ENCODE peak calls at places on chromosomes 6 and 20, in eight cellular contexts. S, V, W, T, F, H, K and N are unnamed samples.

GRCh38 chr6:35970181-35970580 is 49.3 kb upstream of the SRPK1 start:
- DNase-seq in S (no peak), V (peak; percentile 59), W (no peak), T (no peak), F (no peak), H (no peak), K (no peak), N (no peak)

GRCh38 chr20:17619351-17620093 is 49.6 kb downstream of the DSTN start:
- DNase-seq in S (no peak), V (no peak), W (no peak), T (peak; percentile 47), F (no peak), H (peak; percentile 19), K (no peak), N (no peak)

GRCh38 chr6:116256694-116257093 is 2.8 kb upstream of the TSPYL4 start:
- DNase-seq in S (no peak), V (no peak), W (no peak), T (no peak), F (no peak), H (no peak), K (no peak), N (no peak)

GRCh38 chr20:62860924-62861691 is 514 bp downstream of the TCFL5 start:
- DNase-seq in S (no peak), V (no peak), W (no peak), T (peak; percentile 70), F (peak; percentile 69), H (no peak), K (no peak), N (no peak)

GRCh38 chr6:156645106-156645505 is 132.1 kb upstream of the ARID1B start:
- DNase-seq in S (no peak), V (peak; percentile 38), W (no peak), T (no peak), F (no peak), H (no peak), K (no peak), N (no peak)

GRCh38 chr6:56148488-56149190 is 98.7 kb downstream of the COL21A1 start:
- DNase-seq in S (no peak), V (peak; percentile 88), W (no peak), T (no peak), F (no peak), H (no peak), K (no peak), N (no peak)

GRCh38 chr6:90285611-90286381 is 10.8 kb downstream of the BACH2 start:
- DNase-seq in S (peak; percentile 56), V (peak; percentile 96), W (peak; percentile 58), T (peak; percentile 92), F (peak; percentile 83), H (peak; percentile 74), K (peak; percentile 93), N (peak; percentile 85)

GRCh38 chr6:127514396-127515227 is 4.5 kb downstream of the MTCL3 start:
- DNase-seq in S (no peak), V (peak; percentile 39), W (peak; percentile 23), T (peak; percentile 54), F (peak; percentile 54), H (no peak), K (peak; percentile 80), N (peak; percentile 62)

GRCh38 chr20:63517376-63518309 is 2.9 kb upstream of the PPDPF start:
- DNase-seq in S (no peak), V (no peak), W (no peak), T (peak; percentile 40), F (peak; percentile 44), H (no peak), K (no peak), N (no peak)

GRCh38 chr6:133637874-133638273 is 251.0 kb upstream of the TCF21 start:
- DNase-seq in S (no peak), V (no peak), W (no peak), T (no peak), F (no peak), H (no peak), K (no peak), N (peak; percentile 66)

GRCh38 chr6:137705166-137706064 is 161.6 kb upstream of the TNFAIP3 start:
- DNase-seq in S (no peak), V (peak; percentile 62), W (peak; percentile 68), T (peak; percentile 64), F (peak; percentile 61), H (peak; percentile 70), K (peak; percentile 49), N (peak; percentile 75)

GRCh38 chr20:41228858-41229257 is 88.7 kb downstream of the ZHX3 start:
- DNase-seq in S (no peak), V (peak; percentile 35), W (no peak), T (no peak), F (no peak), H (no peak), K (no peak), N (no peak)

GRCh38 chr20:63138855-63139341 is 77.0 kb downstream of the YTHDF1 start:
- DNase-seq in S (no peak), V (no peak), W (no peak), T (peak; percentile 14), F (peak; percentile 16), H (no peak), K (no peak), N (no peak)

GRCh38 chr6:40999498-41000070 is 39.4 kb downstream of the UNC5CL start:
- DNase-seq in S (no peak), V (peak; percentile 47), W (peak; percentile 67), T (peak; percentile 72), F (no peak), H (peak; percentile 71), K (peak; percentile 96), N (no peak)

GRCh38 chr6:11706186-11706585 is 72.4 kb downstream of the ADTRP start:
- DNase-seq in S (no peak), V (no peak), W (no peak), T (no peak), F (no peak), H (no peak), K (no peak), N (no peak)
- H3K4me1 ChIP-seq in S (peaks cover 30% of the 10 kb centered on the region), V (peaks cover 5% of the 10 kb centered on the region), W (no peaks in the 10 kb centered on the region), T (no peaks in the 10 kb centered on the region), F (peaks cover 10% of the 10 kb centered on the region), H (no peaks in the 10 kb centered on the region), K (no peaks in the 10 kb centered on the region), N (no peaks in the 10 kb centered on the region)

GRCh38 chr6:169234634-169235033 is 19.0 kb downstream of the THBS2 start:
- DNase-seq in S (no peak), V (no peak), W (no peak), T (no peak), F (no peak), H (no peak), K (no peak), N (no peak)

GRCh38 chr6:169233832-169234231 is 19.8 kb downstream of the THBS2 start:
- DNase-seq in S (no peak), V (no peak), W (no peak), T (no peak), F (no peak), H (no peak), K (no peak), N (no peak)

GRCh38 chr6:169232507-169232931 is 21.1 kb downstream of the THBS2 start:
- DNase-seq in S (no peak), V (no peak), W (peak; percentile 15), T (no peak), F (no peak), H (no peak), K (no peak), N (no peak)

GRCh38 chr6:169231790-169232506 is 21.7 kb downstream of the THBS2 start:
- DNase-seq in S (no peak), V (no peak), W (peak; percentile 17), T (no peak), F (no peak), H (no peak), K (no peak), N (no peak)

GRCh38 chr6:169233181-169233580 is 20.5 kb downstream of the THBS2 start:
- DNase-seq in S (no peak), V (no peak), W (no peak), T (no peak), F (no peak), H (no peak), K (no peak), N (no peak)
- H3K36me3 ChIP-seq in S (no peaks in the 10 kb centered on the region), V (peaks cover 29% of the 10 kb centered on the region), W (no peaks in the 10 kb centered on the region), T (no peaks in the 10 kb centered on the region), F (no peaks in the 10 kb centered on the region), H (no peaks in the 10 kb centered on the region), K (no peaks in the 10 kb centered on the region), N (peaks cover 78% of the 10 kb centered on the region)

DNA sequence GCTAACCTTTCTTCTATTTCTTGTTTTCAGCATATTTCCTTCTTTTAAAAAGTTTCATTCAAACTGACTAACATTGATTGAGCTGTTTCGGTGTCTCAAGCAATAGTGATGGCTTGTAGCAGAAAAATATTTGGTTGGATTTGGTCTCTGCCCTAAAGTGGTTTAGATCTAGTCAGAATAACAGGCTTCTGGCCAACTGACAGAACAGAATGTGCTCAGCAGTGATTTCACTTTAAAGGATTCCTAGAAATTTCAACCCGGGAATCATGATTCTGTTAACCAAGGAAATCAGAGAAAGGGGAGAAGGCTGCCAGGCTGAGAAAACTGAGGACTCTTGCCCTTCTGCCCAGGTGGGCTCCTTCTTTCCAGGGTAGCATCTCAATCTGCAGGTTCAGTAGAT is 16.6 kb upstream of the GSTA1 start:
- DNase-seq in S (no peak), V (peak; percentile 48), W (no peak), T (no peak), F (no peak), H (no peak), K (no peak), N (no peak)
- H3K4me1 ChIP-seq in S (peaks cover 5% of the 10 kb centered on the region), V (no peaks in the 10 kb centered on the region), W (no peaks in the 10 kb centered on the region), T (no peaks in the 10 kb centered on the region), F (no peaks in the 10 kb centered on the region), H (peaks cover 6% of the 10 kb centered on the region), K (no peaks in the 10 kb centered on the region), N (no peaks in the 10 kb centered on the region)

GRCh38 chr6:148551226-148551625 is 195.6 kb upstream of the UST start:
- DNase-seq in S (no peak), V (no peak), W (no peak), T (no peak), F (no peak), H (no peak), K (no peak), N (no peak)

GRCh38 chr6:148547110-148547509 is 199.7 kb upstream of the UST start:
- DNase-seq in S (no peak), V (no peak), W (no peak), T (no peak), F (no peak), H (no peak), K (no peak), N (no peak)

GRCh38 chr6:148548749-148549140 is 198.1 kb upstream of the UST start:
- DNase-seq in S (no peak), V (peak; percentile 45), W (no peak), T (no peak), F (no peak), H (no peak), K (no peak), N (no peak)

GRCh38 chr6:148548065-148548748 is 198.6 kb upstream of the UST start:
- DNase-seq in S (no peak), V (peak; percentile 86), W (no peak), T (no peak), F (no peak), H (no peak), K (no peak), N (no peak)

GRCh38 chr6:148550569-148550968 is 196.3 kb upstream of the UST start:
- DNase-seq in S (no peak), V (peak; percentile 35), W (no peak), T (no peak), F (no peak), H (no peak), K (no peak), N (no peak)
- H3K36me3 ChIP-seq in S (peaks cover 16% of the 10 kb centered on the region), V (peaks cover 8% of the 10 kb centered on the region), W (no peaks in the 10 kb centered on the region), T (no peaks in the 10 kb centered on the region), F (no peaks in the 10 kb centered on the region), H (no peaks in the 10 kb centered on the region), K (no peaks in the 10 kb centered on the region), N (peaks cover 37% of the 10 kb centered on the region)